ENCODE peak calls at places on chromosomes 2 and 18, in five cellular contexts. One of them, this sample, is unnamed.

GRCh38 chr2:190119257-190119656 is 56.7 kb upstream of the MSTN start:
- DNase-seq in IMR-90: no peak
- DNase-seq in H1: peak
- DNase-seq in mesenchymal stem cell: no peak
- DNase-seq in neuronal stem cell: no peak
- DNase-seq in this sample: no peak

GRCh38 chr2:19859565-19859964 is 42.2 kb downstream of the TTC32 start:
- DNase-seq in mesenchymal stem cell: no peak
- DNase-seq in IMR-90: peak
- DNase-seq in neuronal stem cell: no peak
- DNase-seq in H1: no peak
- DNase-seq in this sample: no peak

GRCh38 chr2:180048256-180048655 is 41.2 kb upstream of the CWC22 start:
- DNase-seq in IMR-90: no peak
- DNase-seq in H1: no peak
- DNase-seq in mesenchymal stem cell: no peak
- DNase-seq in neuronal stem cell: no peak
- DNase-seq in this sample: no peak

GRCh38 chr2:40097691-40098376 is 318.8 kb upstream of the THUMPD2 start:
- DNase-seq in IMR-90: peak
- DNase-seq in neuronal stem cell: no peak
- DNase-seq in mesenchymal stem cell: peak
- DNase-seq in H1: no peak
- DNase-seq in this sample: no peak

GRCh38 chr2:142877265-142877756 is at the start of gene KYNU:
- DNase-seq in neuronal stem cell: no peak
- DNase-seq in IMR-90: peak
- DNase-seq in mesenchymal stem cell: peak
- DNase-seq in H1: no peak
- DNase-seq in this sample: no peak

GRCh38 chr18:11989174-11989573 is 7.9 kb downstream of the IMPA2 start:
- DNase-seq in mesenchymal stem cell: no peak
- DNase-seq in IMR-90: no peak
- DNase-seq in neuronal stem cell: no peak
- DNase-seq in H1: no peak
- DNase-seq in this sample: no peak

GRCh38 chr2:71071681-71072398 is 3.4 kb downstream of the NAGK start:
- DNase-seq in mesenchymal stem cell: no peak
- DNase-seq in H1: no peak
- DNase-seq in neuronal stem cell: no peak
- DNase-seq in IMR-90: no peak
- DNase-seq in this sample: no peak

GRCh38 chr18:5894215-5894612 is 1.1 kb downstream of the TMEM200C start:
- DNase-seq in H1: no peak
- DNase-seq in IMR-90: peak
- DNase-seq in mesenchymal stem cell: no peak
- DNase-seq in neuronal stem cell: peak
- DNase-seq in this sample: no peak

GRCh38 chr2:136045344-136045743 is 59.9 kb upstream of the DARS1 start:
- DNase-seq in mesenchymal stem cell: no peak
- DNase-seq in IMR-90: no peak
- DNase-seq in neuronal stem cell: no peak
- DNase-seq in H1: no peak
- DNase-seq in this sample: no peak

GRCh38 chr2:28080911-28081310 is 190.4 kb downstream of the BABAM2 start:
- DNase-seq in mesenchymal stem cell: peak
- DNase-seq in H1: no peak
- DNase-seq in IMR-90: peak
- DNase-seq in neuronal stem cell: no peak
- DNase-seq in this sample: peak

GRCh38 chr2:119702918-119703401 is 24.0 kb downstream of the TMEM177 start:
- DNase-seq in H1: peak
- DNase-seq in IMR-90: peak
- DNase-seq in neuronal stem cell: peak
- DNase-seq in mesenchymal stem cell: peak
- DNase-seq in this sample: peak

GRCh38 chr2:11796190-11797171 is 50.0 kb downstream of the LPIN1 start:
- DNase-seq in mesenchymal stem cell: no peak
- DNase-seq in IMR-90: peak
- DNase-seq in H1: no peak
- DNase-seq in neuronal stem cell: no peak
- DNase-seq in this sample: no peak

GRCh38 chr2:168686485-168687191 is 115.8 kb upstream of the NOSTRIN start:
- DNase-seq in mesenchymal stem cell: no peak
- DNase-seq in neuronal stem cell: no peak
- DNase-seq in IMR-90: peak
- DNase-seq in H1: no peak
- DNase-seq in this sample: peak

GRCh38 chr2:219041252-219041651 is at the start of gene CFAP65:
- DNase-seq in neuronal stem cell: peak
- DNase-seq in mesenchymal stem cell: peak
- DNase-seq in H1: no peak
- DNase-seq in IMR-90: peak
- DNase-seq in this sample: no peak

GRCh38 chr18:56257215-56257614 is 381.2 kb downstream of the TXNL1 start:
- DNase-seq in mesenchymal stem cell: peak
- DNase-seq in IMR-90: peak
- DNase-seq in H1: no peak
- DNase-seq in neuronal stem cell: no peak
- DNase-seq in this sample: no peak

GRCh38 chr2:42786561-42787345 is 5.6 kb downstream of the HAAO start:
- DNase-seq in mesenchymal stem cell: no peak
- DNase-seq in IMR-90: no peak
- DNase-seq in neuronal stem cell: no peak
- DNase-seq in H1: no peak
- DNase-seq in this sample: peak

GRCh38 chr2:68244456-68244855 is 7.9 kb downstream of the PPP3R1 start:
- DNase-seq in IMR-90: no peak
- DNase-seq in mesenchymal stem cell: no peak
- DNase-seq in neuronal stem cell: no peak
- DNase-seq in H1: no peak
- DNase-seq in this sample: no peak

GRCh38 chr2:109438773-109439191 is 175.0 kb downstream of the SEPTIN10 start:
- DNase-seq in mesenchymal stem cell: peak
- DNase-seq in IMR-90: peak
- DNase-seq in H1: no peak
- DNase-seq in neuronal stem cell: no peak
- DNase-seq in this sample: peak

GRCh38 chr18:12429556-12429955 is 21.8 kb downstream of the PRELID3A start:
- DNase-seq in IMR-90: no peak
- DNase-seq in neuronal stem cell: no peak
- DNase-seq in H1: no peak
- DNase-seq in mesenchymal stem cell: no peak
- DNase-seq in this sample: no peak

GRCh38 chr2:199806179-199806578 is 44.8 kb downstream of the FTCDNL1 start:
- DNase-seq in neuronal stem cell: no peak
- DNase-seq in mesenchymal stem cell: no peak
- DNase-seq in H1: no peak
- DNase-seq in IMR-90: peak
- DNase-seq in this sample: no peak

GRCh38 chr2:84886791-84887190 is 5.9 kb upstream of the TRABD2A start:
- DNase-seq in mesenchymal stem cell: no peak
- DNase-seq in H1: no peak
- DNase-seq in IMR-90: no peak
- DNase-seq in neuronal stem cell: no peak
- DNase-seq in this sample: peak

GRCh38 chr18:3688682-3689081 is 238.7 kb downstream of the TGIF1 start:
- DNase-seq in neuronal stem cell: no peak
- DNase-seq in IMR-90: peak
- DNase-seq in H1: no peak
- DNase-seq in mesenchymal stem cell: peak
- DNase-seq in this sample: peak

GRCh38 chr2:23587330-23587729 is 202.4 kb downstream of the KLHL29 start:
- DNase-seq in IMR-90: no peak
- DNase-seq in neuronal stem cell: no peak
- DNase-seq in H1: no peak
- DNase-seq in mesenchymal stem cell: no peak
- DNase-seq in this sample: no peak

GRCh38 chr2:121699421-121700328 is 37.0 kb downstream of the NIFK start:
- DNase-seq in H1: no peak
- DNase-seq in mesenchymal stem cell: peak
- DNase-seq in IMR-90: peak
- DNase-seq in neuronal stem cell: no peak
- DNase-seq in this sample: peak
- H2AFZ ChIP-seq in H1: no peak
- H2AFZ ChIP-seq in mesenchymal stem cell: peak
- H2AFZ ChIP-seq in IMR-90: peak
- H2AFZ ChIP-seq in neuronal stem cell: peak
- H2AFZ ChIP-seq in this sample: no peak

GRCh38 chr2:215434447-215435260 is 1.2 kb downstream of the FN1 start:
- DNase-seq in neuronal stem cell: no peak
- DNase-seq in mesenchymal stem cell: no peak
- DNase-seq in H1: no peak
- DNase-seq in IMR-90: no peak
- DNase-seq in this sample: no peak

GRCh38 chr2:215437614-215438013 is 1.7 kb upstream of the FN1 start:
- DNase-seq in H1: no peak
- DNase-seq in IMR-90: no peak
- DNase-seq in neuronal stem cell: no peak
- DNase-seq in mesenchymal stem cell: no peak
- DNase-seq in this sample: no peak

GRCh38 chr2:215435809-215436704 is at the start of gene FN1:
- DNase-seq in mesenchymal stem cell: peak
- DNase-seq in IMR-90: peak
- DNase-seq in H1: peak
- DNase-seq in neuronal stem cell: peak
- DNase-seq in this sample: peak

GRCh38 chr2:215435261-215435808 is 533 bp downstream of the FN1 start:
- DNase-seq in mesenchymal stem cell: no peak
- DNase-seq in IMR-90: no peak
- DNase-seq in H1: no peak
- DNase-seq in neuronal stem cell: peak
- DNase-seq in this sample: peak

GRCh38 chr2:215436705-215437570 is 1.1 kb upstream of the FN1 start:
- DNase-seq in mesenchymal stem cell: peak
- DNase-seq in IMR-90: no peak
- DNase-seq in neuronal stem cell: no peak
- DNase-seq in H1: no peak
- DNase-seq in this sample: no peak
- H3K23ac ChIP-seq in mesenchymal stem cell: no peak
- H3K23ac ChIP-seq in IMR-90: peak
- H3K23ac ChIP-seq in neuronal stem cell: no peak
- H3K23ac ChIP-seq in H1: no peak
- H3K23ac ChIP-seq in this sample: peak

DNA sequence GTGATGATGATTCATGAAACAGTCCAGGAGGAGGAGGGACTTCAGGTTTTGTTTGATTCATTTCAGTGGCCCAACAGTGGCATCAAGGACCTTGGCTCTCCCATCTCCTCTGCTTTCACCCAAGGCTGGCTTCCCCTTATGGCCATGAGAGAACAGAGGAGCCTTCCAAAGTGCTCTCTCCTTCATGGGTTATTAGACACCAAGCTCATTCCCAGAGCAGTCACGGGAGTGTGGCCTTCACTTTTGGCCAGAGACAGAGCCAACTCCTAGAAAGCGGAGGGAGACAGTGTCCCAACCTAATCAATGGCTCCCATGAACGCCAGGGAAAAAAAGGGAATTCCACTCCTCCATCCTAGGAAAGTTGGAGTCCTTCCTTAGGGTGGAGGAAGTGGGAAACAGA is 886 bp upstream of the DUSP28 start:
- DNase-seq in IMR-90: no peak
- DNase-seq in mesenchymal stem cell: no peak
- DNase-seq in neuronal stem cell: no peak
- DNase-seq in H1: no peak
- DNase-seq in this sample: no peak
- H3K4me3 ChIP-seq in IMR-90: no peak
- H3K4me3 ChIP-seq in mesenchymal stem cell: peak
- H3K4me3 ChIP-seq in neuronal stem cell: no peak
- H3K4me3 ChIP-seq in H1: no peak
- H3K4me3 ChIP-seq in this sample: no peak

GRCh38 chr2:120796094-120796493 is 60.4 kb downstream of the GLI2 start:
- DNase-seq in H1: no peak
- DNase-seq in neuronal stem cell: no peak
- DNase-seq in mesenchymal stem cell: no peak
- DNase-seq in IMR-90: no peak
- DNase-seq in this sample: no peak

GRCh38 chr2:120793682-120794403 is 58.2 kb downstream of the GLI2 start:
- DNase-seq in neuronal stem cell: no peak
- DNase-seq in H1: no peak
- DNase-seq in mesenchymal stem cell: no peak
- DNase-seq in IMR-90: no peak
- DNase-seq in this sample: no peak

GRCh38 chr2:120794716-120795115 is 59.0 kb downstream of the GLI2 start:
- DNase-seq in mesenchymal stem cell: peak
- DNase-seq in neuronal stem cell: no peak
- DNase-seq in H1: no peak
- DNase-seq in IMR-90: peak
- DNase-seq in this sample: no peak

GRCh38 chr2:120798569-120799215 is 63.0 kb downstream of the GLI2 start:
- DNase-seq in mesenchymal stem cell: no peak
- DNase-seq in H1: no peak
- DNase-seq in neuronal stem cell: no peak
- DNase-seq in IMR-90: no peak
- DNase-seq in this sample: no peak

GRCh38 chr2:120797421-120798289 is 62.0 kb downstream of the GLI2 start:
- DNase-seq in H1: no peak
- DNase-seq in mesenchymal stem cell: no peak
- DNase-seq in neuronal stem cell: no peak
- DNase-seq in IMR-90: no peak
- DNase-seq in this sample: no peak
- H2AFZ ChIP-seq in H1: no peak
- H2AFZ ChIP-seq in mesenchymal stem cell: no peak
- H2AFZ ChIP-seq in neuronal stem cell: no peak
- H2AFZ ChIP-seq in IMR-90: no peak
- H2AFZ ChIP-seq in this sample: no peak

DNA sequence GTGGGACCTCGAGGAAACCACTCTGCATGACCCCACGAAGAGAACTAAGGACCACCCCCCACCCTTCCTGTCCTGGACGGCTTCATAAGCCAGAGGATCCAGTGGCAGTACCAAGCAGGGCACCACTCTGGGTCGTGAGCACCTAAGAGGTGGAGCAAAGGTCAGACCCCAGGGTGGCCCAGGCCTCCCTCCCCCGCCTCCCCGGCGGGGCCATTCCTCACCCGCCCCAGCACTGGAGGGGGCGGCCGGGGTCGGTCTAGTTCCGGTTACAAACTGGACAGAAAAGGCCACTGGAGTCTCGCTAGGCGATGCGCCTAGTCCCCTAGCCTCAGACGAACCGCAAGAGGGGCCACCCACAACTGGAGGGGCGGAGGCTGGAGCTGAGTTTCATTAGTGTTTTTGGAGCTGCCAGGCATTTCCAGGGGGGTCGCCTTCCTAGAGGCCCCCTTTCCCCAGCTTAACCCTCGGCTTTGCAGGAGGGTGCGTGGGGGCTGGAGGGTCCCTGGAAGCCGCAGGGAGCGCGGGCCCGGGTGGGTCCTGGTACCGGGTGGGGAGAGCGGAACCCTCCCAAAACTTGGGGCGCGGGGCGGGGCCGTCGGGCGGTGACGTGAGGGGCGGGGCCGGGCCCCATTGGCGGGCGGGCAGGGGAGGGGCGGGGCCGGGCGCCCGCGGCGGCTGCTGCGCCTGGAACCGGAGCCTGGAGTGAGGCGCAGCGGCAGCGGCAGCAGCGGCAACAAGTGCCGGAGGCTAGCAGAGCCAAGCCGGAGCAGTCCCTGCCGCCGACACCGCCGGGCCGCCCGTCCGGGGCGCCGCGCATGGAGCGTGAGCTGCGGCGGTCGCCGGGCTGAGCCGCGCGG is at the start of gene B3GNT2:
- DNase-seq in H1: peak
- DNase-seq in IMR-90: peak
- DNase-seq in mesenchymal stem cell: peak
- DNase-seq in neuronal stem cell: peak
- DNase-seq in this sample: peak
- H3K23ac ChIP-seq in H1: no peak
- H3K23ac ChIP-seq in IMR-90: peak
- H3K23ac ChIP-seq in mesenchymal stem cell: no peak
- H3K23ac ChIP-seq in neuronal stem cell: peak
- H3K23ac ChIP-seq in this sample: no peak

GRCh38 chr18:79818036-79818435 is 20.3 kb downstream of the KCNG2 start:
- DNase-seq in IMR-90: no peak
- DNase-seq in H1: no peak
- DNase-seq in neuronal stem cell: no peak
- DNase-seq in mesenchymal stem cell: no peak
- DNase-seq in this sample: no peak
- H3K4me3 ChIP-seq in IMR-90: no peak
- H3K4me3 ChIP-seq in H1: no peak
- H3K4me3 ChIP-seq in neuronal stem cell: no peak
- H3K4me3 ChIP-seq in mesenchymal stem cell: no peak
- H3K4me3 ChIP-seq in this sample: no peak